ENCODE peak calls at places on chromosomes 1 and 21, in four cellular contexts. One of them, this sample, is unnamed.

GRCh38 chr21:33238565-33239255 is 9.0 kb downstream of the IFNAR2 start:
- DNase-seq in SK-N-SH: no peak
- DNase-seq in GM12878: peak; percentile 76
- DNase-seq in HepG2: no peak
- DNase-seq in this sample: no peak

GRCh38 chr1:78543941-78544630 is 53.3 kb downstream of the PTGFR start:
- DNase-seq in SK-N-SH: no peak
- DNase-seq in GM12878: no peak
- DNase-seq in HepG2: no peak
- DNase-seq in this sample: no peak

GRCh38 chr21:29309703-29310102 is 11.0 kb downstream of the BACH1 start:
- DNase-seq in SK-N-SH: no peak
- DNase-seq in GM12878: no peak
- DNase-seq in HepG2: no peak
- DNase-seq in this sample: no peak

GRCh38 chr1:218284377-218284916 is 646 bp upstream of the RRP15 start:
- DNase-seq in SK-N-SH: peak; percentile 59
- DNase-seq in GM12878: no peak
- DNase-seq in HepG2: no peak
- DNase-seq in this sample: no peak

GRCh38 chr1:35557118-35557610 is at the start of gene KIAA0319L:
- DNase-seq in SK-N-SH: peak; percentile 94
- DNase-seq in GM12878: no peak
- DNase-seq in HepG2: peak; percentile 60
- DNase-seq in this sample: peak; percentile 70

GRCh38 chr1:68198752-68199151 is 33.6 kb downstream of the WLS start:
- DNase-seq in SK-N-SH: no peak
- DNase-seq in GM12878: no peak
- DNase-seq in HepG2: no peak
- DNase-seq in this sample: no peak

GRCh38 chr1:89276690-89277089 is 4.0 kb upstream of the GBP5 start:
- DNase-seq in SK-N-SH: no peak
- DNase-seq in GM12878: no peak
- DNase-seq in HepG2: no peak
- DNase-seq in this sample: no peak

GRCh38 chr1:223886516-223886921 is 40.8 kb upstream of the TP53BP2 start:
- DNase-seq in SK-N-SH: no peak
- DNase-seq in GM12878: no peak
- DNase-seq in HepG2: peak; percentile 63
- DNase-seq in this sample: no peak

GRCh38 chr1:160658956-160659255 is 12.1 kb upstream of the SLAMF1 start:
- DNase-seq in SK-N-SH: no peak
- DNase-seq in GM12878: no peak
- DNase-seq in HepG2: no peak
- DNase-seq in this sample: no peak

GRCh38 chr1:198903203-198903602 is 264.4 kb downstream of the PTPRC start:
- DNase-seq in SK-N-SH: no peak
- DNase-seq in GM12878: no peak
- DNase-seq in HepG2: no peak
- DNase-seq in this sample: no peak

GRCh38 chr1:207825719-207826556 is 74.1 kb downstream of the CD46 start:
- DNase-seq in SK-N-SH: no peak
- DNase-seq in GM12878: peak; percentile 98
- DNase-seq in HepG2: peak; percentile 10
- DNase-seq in this sample: peak; percentile 31

GRCh38 chr1:184028854-184029623 is 8.5 kb downstream of the COLGALT2 start:
- DNase-seq in SK-N-SH: peak; percentile 9
- DNase-seq in GM12878: no peak
- DNase-seq in HepG2: peak; percentile 33
- DNase-seq in this sample: no peak

GRCh38 chr1:205351984-205352713 is 4.6 kb downstream of the KLHDC8A start:
- DNase-seq in SK-N-SH: peak; percentile 57
- DNase-seq in GM12878: no peak
- DNase-seq in HepG2: peak; percentile 12
- DNase-seq in this sample: peak; percentile 53

GRCh38 chr1:245791410-245792312 is 636.9 kb downstream of the KIF26B start:
- DNase-seq in SK-N-SH: peak; percentile 77
- DNase-seq in GM12878: no peak
- DNase-seq in HepG2: no peak
- DNase-seq in this sample: no peak

GRCh38 chr1:33374336-33375105 is 53.6 kb upstream of the A3GALT2 start:
- DNase-seq in SK-N-SH: no peak
- DNase-seq in GM12878: no peak
- DNase-seq in HepG2: no peak
- DNase-seq in this sample: no peak

GRCh38 chr1:27633640-27634165 is 1.3 kb downstream of the FGR start:
- DNase-seq in SK-N-SH: no peak
- DNase-seq in GM12878: no peak
- DNase-seq in HepG2: no peak
- DNase-seq in this sample: no peak

GRCh38 chr1:208270679-208271111 is 26.5 kb upstream of the PLXNA2 start:
- DNase-seq in SK-N-SH: no peak
- DNase-seq in GM12878: no peak
- DNase-seq in HepG2: no peak
- DNase-seq in this sample: no peak

GRCh38 chr1:164875518-164875917 is 316.5 kb downstream of the PBX1 start:
- DNase-seq in SK-N-SH: no peak
- DNase-seq in GM12878: no peak
- DNase-seq in HepG2: no peak
- DNase-seq in this sample: no peak

GRCh38 chr1:221794925-221795324 is 53.0 kb upstream of the DUSP10 start:
- DNase-seq in SK-N-SH: no peak
- DNase-seq in GM12878: no peak
- DNase-seq in HepG2: no peak
- DNase-seq in this sample: no peak

GRCh38 chr1:230423261-230423660 is 2.9 kb downstream of the PGBD5 start:
- DNase-seq in SK-N-SH: peak; percentile 37
- DNase-seq in GM12878: no peak
- DNase-seq in HepG2: no peak
- DNase-seq in this sample: no peak

GRCh38 chr1:118973032-118973431 is 15.1 kb downstream of the TBX15 start:
- DNase-seq in SK-N-SH: no peak
- DNase-seq in GM12878: no peak
- DNase-seq in HepG2: no peak
- DNase-seq in this sample: no peak

GRCh38 chr21:42922918-42923317 is 2.5 kb downstream of the ERVH48-1 start:
- DNase-seq in SK-N-SH: no peak
- DNase-seq in GM12878: no peak
- DNase-seq in HepG2: no peak
- DNase-seq in this sample: no peak

GRCh38 chr21:42921912-42922311 is 3.5 kb downstream of the ERVH48-1 start:
- DNase-seq in SK-N-SH: no peak
- DNase-seq in GM12878: no peak
- DNase-seq in HepG2: no peak
- DNase-seq in this sample: no peak

GRCh38 chr21:42924433-42924751 is 1.0 kb downstream of the ERVH48-1 start:
- DNase-seq in SK-N-SH: no peak
- DNase-seq in GM12878: no peak
- DNase-seq in HepG2: no peak
- DNase-seq in this sample: no peak

GRCh38 chr21:42923553-42924432 is 1.6 kb downstream of the ERVH48-1 start:
- DNase-seq in SK-N-SH: peak; percentile 81
- DNase-seq in GM12878: peak; percentile 70
- DNase-seq in HepG2: peak; percentile 83
- DNase-seq in this sample: peak; percentile 83

DNA sequence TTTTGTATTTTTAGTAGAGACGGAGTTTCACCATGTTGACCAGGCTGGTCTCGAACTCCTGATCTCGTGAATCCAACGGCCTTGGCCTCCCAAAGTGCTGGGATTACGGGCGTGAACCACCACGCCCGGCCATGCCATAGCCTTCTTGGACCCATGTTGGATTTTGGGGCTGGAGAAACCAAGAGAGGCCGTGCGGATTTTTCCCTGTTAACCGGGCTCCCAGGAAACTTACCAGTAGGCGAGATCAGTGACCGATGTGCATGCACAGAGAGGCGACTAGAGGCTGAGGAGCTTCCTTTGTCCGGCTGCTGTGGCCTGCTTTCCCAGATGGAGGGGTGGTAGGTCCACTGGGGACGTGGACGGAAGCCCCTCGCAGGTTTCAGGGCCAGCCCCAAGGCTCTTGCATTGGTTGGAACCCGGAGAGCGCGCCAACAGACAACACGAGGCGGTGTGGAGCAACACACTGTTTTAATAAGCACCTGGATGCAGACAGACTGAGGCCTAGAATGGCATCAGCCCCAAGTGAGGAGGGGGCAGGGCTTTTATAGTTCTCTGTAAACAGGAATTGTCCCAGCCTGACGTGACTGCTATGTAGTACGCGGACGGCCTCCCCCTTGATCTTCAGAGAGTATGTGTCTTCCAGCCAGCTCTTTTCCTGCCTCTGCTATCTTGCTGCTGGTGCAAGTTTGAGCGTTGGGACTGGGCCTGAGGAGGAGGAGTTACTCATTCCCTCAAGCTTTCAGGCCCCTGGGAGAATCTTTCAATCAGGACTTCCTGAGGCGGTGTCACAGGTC is at the start of gene ERVH48-1:
- DNase-seq in SK-N-SH: no peak
- DNase-seq in GM12878: no peak
- DNase-seq in HepG2: no peak
- DNase-seq in this sample: no peak
- TF ChIP-seq MAX in SK-N-SH: no peak
- TF ChIP-seq MAX in GM12878: no peak
- TF ChIP-seq MAX in HepG2: no peak
- TF ChIP-seq MAX in this sample: no peak

GRCh38 chr1:45009956-45010854 is 919 bp downstream of the HECTD3 start:
- DNase-seq in SK-N-SH: peak; percentile 56
- DNase-seq in GM12878: no peak
- DNase-seq in HepG2: no peak
- DNase-seq in this sample: peak; percentile 19
- TF ChIP-seq PBX3 in SK-N-SH: no peak
- TF ChIP-seq PBX3 in GM12878: no peak
- TF ChIP-seq PBX3 in HepG2: no peak
- TF ChIP-seq PBX3 in this sample: no peak

DNA sequence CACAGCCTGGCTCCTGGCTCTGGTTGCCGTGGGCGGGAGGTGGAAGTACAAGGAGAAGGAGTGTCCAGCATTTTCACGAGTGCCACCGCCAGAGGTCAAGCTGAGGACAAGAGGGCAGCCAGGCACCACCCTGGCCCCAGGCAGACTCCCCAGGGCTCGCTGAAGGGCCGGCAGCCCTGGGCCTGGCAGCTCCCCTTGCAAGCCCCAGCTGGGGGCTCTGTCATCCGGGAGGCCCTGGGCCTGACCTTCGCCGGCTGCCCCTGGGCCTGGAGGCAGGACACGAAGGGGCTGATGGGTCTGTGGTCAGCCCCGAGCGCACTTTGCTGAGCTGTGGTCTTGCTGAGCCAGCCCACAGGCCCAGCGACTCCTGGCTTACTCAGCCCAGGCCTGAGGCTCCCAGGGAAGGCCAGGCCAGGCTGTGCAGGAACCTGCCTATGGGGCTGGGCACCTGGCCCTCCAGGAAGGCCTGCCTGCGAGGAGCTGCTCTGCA is 74.9 kb downstream of the MORN1 start:
- DNase-seq in SK-N-SH: no peak
- DNase-seq in GM12878: no peak
- DNase-seq in HepG2: no peak
- DNase-seq in this sample: no peak
- TF ChIP-seq SMC3 in SK-N-SH: no peak
- TF ChIP-seq SMC3 in GM12878: no peak
- TF ChIP-seq SMC3 in HepG2: no peak
- TF ChIP-seq SMC3 in this sample: no peak

DNA sequence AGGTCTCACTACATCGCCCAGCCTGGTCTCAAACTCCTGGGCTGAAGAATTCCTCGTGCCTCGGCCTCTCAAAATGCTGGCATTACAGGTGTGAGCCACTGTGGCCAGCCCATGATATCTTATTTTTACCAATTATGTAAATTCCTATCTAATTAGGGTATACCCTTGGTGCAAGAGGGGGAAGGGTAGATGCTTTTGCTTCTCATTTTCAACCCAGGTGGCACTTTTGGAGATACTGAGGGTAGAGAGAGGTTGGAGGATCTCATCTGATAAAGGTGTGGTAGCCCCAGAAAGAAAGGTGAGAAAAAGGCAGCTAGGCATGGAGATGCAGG is 17.4 kb downstream of the ENSA start:
- DNase-seq in SK-N-SH: no peak
- DNase-seq in GM12878: no peak
- DNase-seq in HepG2: no peak
- DNase-seq in this sample: no peak
- TF ChIP-seq MAX in SK-N-SH: no peak
- TF ChIP-seq MAX in GM12878: no peak
- TF ChIP-seq MAX in HepG2: no peak
- TF ChIP-seq MAX in this sample: no peak

DNA sequence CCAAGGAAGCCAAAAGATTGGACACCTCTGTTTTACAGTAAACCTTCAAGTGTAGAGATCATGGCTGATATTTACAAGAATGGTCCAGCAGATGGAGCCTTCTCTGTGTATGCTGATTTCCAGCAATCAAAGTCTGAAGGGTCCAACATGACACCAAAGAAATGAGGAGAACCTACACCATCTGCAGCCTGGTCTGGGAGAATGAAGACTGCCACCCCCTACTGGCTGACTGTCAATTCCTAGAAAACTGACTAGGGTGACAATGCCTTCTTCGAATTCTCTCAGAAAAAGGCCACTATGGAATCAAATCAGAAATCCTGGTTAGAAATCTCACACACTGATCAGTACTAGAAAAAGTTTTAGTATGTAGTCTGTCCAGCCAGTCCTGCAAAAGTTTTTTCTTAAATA is 83.3 kb downstream of the CDC42BPA start:
- DNase-seq in SK-N-SH: peak; percentile 45
- DNase-seq in GM12878: no peak
- DNase-seq in HepG2: peak; percentile 83
- DNase-seq in this sample: peak; percentile 62
- TF ChIP-seq PBX3 in SK-N-SH: no peak
- TF ChIP-seq PBX3 in GM12878: no peak
- TF ChIP-seq PBX3 in HepG2: no peak
- TF ChIP-seq PBX3 in this sample: no peak

GRCh38 chr1:168343566-168343965 is 62.9 kb downstream of the TBX19 start:
- DNase-seq in SK-N-SH: no peak
- DNase-seq in GM12878: no peak
- DNase-seq in HepG2: peak; percentile 23
- DNase-seq in this sample: no peak
- TF ChIP-seq SMC3 in SK-N-SH: no peak
- TF ChIP-seq SMC3 in GM12878: no peak
- TF ChIP-seq SMC3 in HepG2: no peak
- TF ChIP-seq SMC3 in this sample: no peak

GRCh38 chr21:45642122-45642813 is 1.3 kb upstream of the PCBP3 start:
- DNase-seq in SK-N-SH: no peak
- DNase-seq in GM12878: no peak
- DNase-seq in HepG2: no peak
- DNase-seq in this sample: no peak
- TF ChIP-seq MAX in SK-N-SH: no peak
- TF ChIP-seq MAX in GM12878: no peak
- TF ChIP-seq MAX in HepG2: no peak
- TF ChIP-seq MAX in this sample: no peak

DNA sequence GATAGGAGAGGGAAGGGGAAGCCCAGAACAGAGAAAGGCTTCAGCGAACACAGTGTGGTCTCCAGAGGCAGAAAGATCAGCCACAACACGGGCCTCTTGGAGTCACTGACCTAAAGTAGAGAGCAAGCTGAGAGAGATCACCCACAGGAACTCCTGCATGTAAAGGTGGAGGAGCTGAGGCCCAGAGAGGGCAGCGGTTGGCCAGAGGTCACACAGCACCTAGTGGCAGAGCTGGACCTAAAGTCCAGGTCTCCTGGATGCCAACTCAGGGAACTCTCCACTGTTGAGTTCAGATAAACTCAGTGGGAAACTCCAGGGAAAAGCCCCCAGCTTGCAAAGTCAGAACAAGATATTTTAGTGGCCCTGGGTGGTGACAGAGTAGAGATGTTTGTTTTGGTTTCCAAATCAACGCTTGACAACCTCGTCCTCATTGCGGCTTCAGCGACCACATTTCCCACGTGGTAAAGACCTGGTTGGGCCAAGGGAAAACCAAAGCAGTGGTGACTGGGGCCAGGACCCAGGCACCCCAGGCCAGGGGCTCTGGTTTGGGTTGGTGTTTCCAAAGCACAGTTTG is 4.6 kb downstream of the IFFO2 start:
- DNase-seq in SK-N-SH: no peak
- DNase-seq in GM12878: peak; percentile 83
- DNase-seq in HepG2: no peak
- DNase-seq in this sample: no peak
- TF ChIP-seq PBX3 in SK-N-SH: no peak
- TF ChIP-seq PBX3 in GM12878: peak; percentile 60
- TF ChIP-seq PBX3 in HepG2: no peak
- TF ChIP-seq PBX3 in this sample: no peak

This sample was measured in A549.